ENCODE peak calls at places on chromosomes 4 and X, in four cellular contexts. I is kidney, X is GM23248, D is GM12865. S is an unnamed sample.

GRCh38 chr4:125432078-125432477 is 117.3 kb downstream of the FAT4 start:
- DNase-seq in I (no peak), X (peak; percentile 7), D (no peak), S (no peak)

GRCh38 chr4:124199755-124200154 is 512.8 kb downstream of the ANKRD50 start:
- DNase-seq in I (no peak), X (peak; percentile 65), D (no peak), S (no peak)

GRCh38 chrX:68536429-68536828 is 37.6 kb downstream of the YIPF6 start:
- DNase-seq in I (no peak), X (no peak), D (no peak), S (no peak)

GRCh38 chr4:73929285-73929684 is 52.5 kb downstream of the PF4 start:
- DNase-seq in I (no peak), X (no peak), D (no peak), S (no peak)

GRCh38 chr4:107275192-107275591 is 239.1 kb upstream of the DKK2 start:
- DNase-seq in I (no peak), X (no peak), D (no peak), S (no peak)

GRCh38 chrX:1877780-1878179 is 262.9 kb downstream of the ASMT start:
- DNase-seq in I (no peak), X (no peak), D (no peak), S (no peak)

GRCh38 chrX:63514575-63514967 is 163.4 kb upstream of the SPIN4 start:
- DNase-seq in I (no peak), X (no peak), D (no peak), S (no peak)

GRCh38 chrX:1554469-1555210 is 17.7 kb upstream of the P2RY8 start:
- DNase-seq in I (no peak), X (no peak), D (peak; percentile 58), S (no peak)

GRCh38 chrX:44747317-44747716 is 96.5 kb upstream of the DUSP21 start:
- DNase-seq in I (no peak), X (no peak), D (peak; percentile 11), S (no peak)

GRCh38 chr4:113639311-113639710 is 122.2 kb downstream of the CAMK2D start:
- DNase-seq in I (no peak), X (no peak), D (peak; percentile 14), S (no peak)

GRCh38 chr4:15043226-15043625 is 40.9 kb downstream of the CPEB2 start:
- DNase-seq in I (no peak), X (no peak), D (no peak), S (no peak)

GRCh38 chrX:130772313-130773140 is 130.5 kb downstream of the ENOX2 start:
- DNase-seq in I (no peak), X (peak; percentile 83), D (no peak), S (peak; percentile 36)

GRCh38 chrX:71870337-71871098 is 40.1 kb upstream of the NHSL2 start:
- DNase-seq in I (no peak), X (peak; percentile 5), D (peak; percentile 20), S (no peak)

GRCh38 chr4:74440356-74440755 is 4.6 kb upstream of the AREG start:
- DNase-seq in I (no peak), X (no peak), D (peak; percentile 6), S (no peak)

GRCh38 chr4:141730805-141731204 is 94.4 kb downstream of the IL15 start:
- DNase-seq in I (no peak), X (peak; percentile 18), D (no peak), S (no peak)

GRCh38 chr4:153409412-153409811 is 56.7 kb upstream of the TMEM131L start:
- DNase-seq in I (no peak), X (peak; percentile 94), D (no peak), S (no peak)

GRCh38 chrX:29187264-29187663 is 600.0 kb downstream of the IL1RAPL1 start:
- DNase-seq in I (no peak), X (no peak), D (no peak), S (no peak)

GRCh38 chr4:5887011-5887360 is 5.9 kb downstream of the CRMP1 start:
- DNase-seq in I (no peak), X (peak; percentile 4), D (no peak), S (no peak)

GRCh38 chr4:186132577-186133277 is 28.2 kb downstream of the FAM149A start:
- DNase-seq in I (no peak), X (peak; percentile 14), D (no peak), S (no peak)

GRCh38 chrX:53320543-53321215 is 39.3 kb upstream of the IQSEC2 start:
- DNase-seq in I (no peak), X (peak; percentile 35), D (no peak), S (no peak)

GRCh38 chrX:19863237-19864223 is 23.9 kb downstream of the SH3KBP1 start:
- DNase-seq in I (no peak), X (peak; percentile 55), D (peak; percentile 94), S (no peak)

GRCh38 chr4:22574424-22574823 is 58.6 kb upstream of the ADGRA3 start:
- DNase-seq in I (no peak), X (no peak), D (no peak), S (no peak)

GRCh38 chr4:132114885-132115284 is 1034.2 kb upstream of the PCDH10 start:
- DNase-seq in I (no peak), X (no peak), D (no peak), S (no peak)

GRCh38 chr4:147160908-147161513 is 215.3 kb upstream of the TTC29 start:
- DNase-seq in I (no peak), X (peak; percentile 73), D (peak; percentile 69), S (peak; percentile 5)

GRCh38 chrX:50152421-50152820 is 48.4 kb downstream of the AKAP4 start:
- DNase-seq in I (no peak), X (no peak), D (no peak), S (no peak)

GRCh38 chr4:172683016-172683415 is 485.6 kb upstream of the GALNT7 start:
- DNase-seq in I (no peak), X (peak; percentile 48), D (no peak), S (no peak)

GRCh38 chr4:27316176-27316575 is 455.5 kb downstream of the STIM2 start:
- DNase-seq in I (no peak), X (no peak), D (no peak), S (no peak)

GRCh38 chr4:100076753-100077152 is 113.5 kb downstream of the DDIT4L start:
- DNase-seq in I (no peak), X (no peak), D (peak; percentile 12), S (no peak)

DNA sequence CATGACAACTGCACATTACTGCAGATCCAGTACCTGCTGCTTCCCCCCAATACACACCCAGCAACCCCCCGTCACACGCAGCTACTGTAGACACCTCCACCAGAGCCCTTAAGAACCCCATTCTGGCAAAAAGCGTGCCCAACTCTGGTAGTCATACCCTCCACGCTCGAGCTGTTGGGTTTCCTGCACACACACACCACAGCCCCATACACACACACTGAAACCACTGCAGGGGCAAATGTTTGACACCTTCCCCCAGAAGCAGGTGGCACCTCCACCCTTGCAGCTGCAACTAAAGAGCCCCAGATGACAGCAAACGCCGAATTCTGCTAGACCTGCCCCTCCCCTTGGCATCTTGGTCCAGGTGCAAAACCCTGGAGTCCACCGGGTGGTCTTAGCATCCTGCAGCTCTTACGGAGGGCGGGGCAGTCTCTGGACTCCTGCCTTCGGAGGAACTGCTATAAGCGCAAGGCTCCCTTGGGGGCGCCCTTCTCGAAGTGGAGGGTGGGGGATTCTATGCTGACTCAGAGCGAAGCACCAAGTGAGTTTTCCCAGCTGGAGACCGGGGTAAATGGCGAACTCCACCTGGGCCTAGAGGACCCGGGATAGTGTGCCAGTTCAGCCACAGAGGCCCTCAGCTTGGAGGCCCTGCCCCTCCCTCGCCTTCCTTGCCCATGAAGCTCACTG is 1.5 kb downstream of the FRMPD3 start:
- DNase-seq in I (no peak), X (peak; percentile 31), D (peak; percentile 10), S (no peak)
- H3K4me3 ChIP-seq in I (no peak overlapping the region), X (no peak overlapping the region), D (no peak overlapping the region), S (no peak overlapping the region)

GRCh38 chr4:41602113-41602512 is 64.2 kb downstream of the LIMCH1 start:
- DNase-seq in I (no peak), X (peak; percentile 13), D (no peak), S (no peak)

GRCh38 chr4:41598580-41598979 is 60.6 kb downstream of the LIMCH1 start:
- DNase-seq in I (no peak), X (no peak), D (no peak), S (no peak)

GRCh38 chr4:41600243-41600642 is 62.3 kb downstream of the LIMCH1 start:
- DNase-seq in I (no peak), X (peak; percentile 45), D (no peak), S (no peak)

GRCh38 chr4:41597494-41597893 is 59.5 kb downstream of the LIMCH1 start:
- DNase-seq in I (no peak), X (no peak), D (no peak), S (no peak)

DNA sequence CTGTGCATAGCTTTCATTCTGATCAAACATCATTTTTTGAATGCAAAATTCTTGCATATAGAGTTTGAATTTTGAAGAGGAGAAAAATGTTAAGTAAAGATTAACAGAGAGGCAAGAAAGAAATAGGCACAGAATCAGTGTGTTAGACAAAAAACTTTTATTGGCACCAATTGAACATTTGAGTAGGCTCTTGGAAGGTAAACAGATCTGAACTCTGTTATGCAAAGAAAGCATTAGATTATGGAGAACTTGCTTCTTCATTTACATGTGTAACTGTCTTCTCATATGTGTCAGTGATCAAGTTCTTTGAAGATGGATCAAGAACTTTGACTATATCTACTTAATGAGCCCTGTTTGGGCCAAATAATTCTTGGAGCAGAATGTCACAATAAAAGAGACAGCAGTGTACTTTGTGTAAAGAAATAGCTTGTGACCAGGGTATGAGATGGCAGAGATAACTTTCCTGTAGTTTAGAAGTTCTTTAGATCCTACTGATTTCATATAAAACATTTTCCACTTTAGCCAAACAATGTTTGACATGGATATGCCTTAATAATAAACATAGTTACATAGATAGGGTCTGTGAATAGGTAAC is 61.3 kb downstream of the LIMCH1 start:
- DNase-seq in I (no peak), X (no peak), D (no peak), S (no peak)
- H3K4me3 ChIP-seq in I (no peak overlapping the region), X (no peak overlapping the region), D (no peak overlapping the region), S (no peak overlapping the region)

GRCh38 chr4:984336-985054 is 2.3 kb upstream of the IDUA start:
- DNase-seq in I (peak; percentile 12), X (no peak), D (no peak), S (no peak)

GRCh38 chr4:986428-986948 is 356 bp upstream of the IDUA start:
- DNase-seq in I (no peak), X (no peak), D (no peak), S (no peak)

GRCh38 chr4:982814-983213 is 4.0 kb upstream of the IDUA start:
- DNase-seq in I (no peak), X (no peak), D (no peak), S (no peak)

GRCh38 chr4:986949-987688 is at the start of gene IDUA:
- DNase-seq in I (peak; percentile 94), X (peak; percentile 90), D (peak; percentile 84), S (no peak)

DNA sequence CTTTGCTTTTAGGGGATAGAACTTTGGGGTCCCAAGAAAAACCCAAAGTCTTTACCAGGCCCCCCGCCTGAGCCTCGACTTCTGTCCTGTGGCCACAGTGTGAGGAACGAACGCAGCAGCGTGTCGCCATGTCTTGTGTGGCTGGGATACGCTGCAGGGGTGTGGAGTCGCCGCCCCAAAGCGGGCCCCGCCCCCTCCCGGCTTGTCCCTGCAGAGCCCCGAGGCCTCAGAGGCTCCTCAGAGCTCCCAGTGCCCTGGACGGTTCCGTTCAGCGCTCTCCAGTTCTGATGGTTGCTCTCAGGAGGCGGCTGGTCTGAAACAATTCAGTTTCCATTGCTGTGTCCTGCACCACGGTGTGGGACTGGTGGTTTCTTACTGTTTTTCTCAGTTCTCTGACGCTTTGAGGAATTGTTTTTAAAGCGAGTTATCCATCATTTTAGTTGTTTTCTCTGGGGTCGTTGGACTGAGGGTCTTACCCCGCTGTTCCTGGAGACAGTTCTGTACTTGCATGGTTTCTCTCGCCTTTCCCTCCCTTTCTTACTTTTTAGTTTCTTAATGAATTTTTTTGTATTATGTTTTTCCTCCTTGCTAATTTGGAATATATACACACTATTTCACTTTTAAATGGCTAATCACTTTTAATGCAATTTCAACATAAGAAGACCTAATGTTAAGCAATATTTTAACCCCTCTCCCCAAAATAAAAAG is 1.6 kb upstream of the IDUA start:
- DNase-seq in I (peak; percentile 92), X (peak; percentile 77), D (peak; percentile 65), S (no peak)
- H3K4me3 ChIP-seq in I (peak overlapping the region; percentile 39), X (peak overlapping the region; percentile 67), D (no peak overlapping the region), S (peak overlapping the region; percentile 24)

GRCh38 chr4:144948421-144948820 is 149.6 kb downstream of the ANAPC10 start:
- DNase-seq in I (no peak), X (no peak), D (no peak), S (no peak)
- H3K4me3 ChIP-seq in I (no peak overlapping the region), X (no peak overlapping the region), D (no peak overlapping the region), S (no peak overlapping the region)